ENCODE peak calls at places on chromosomes 16 and 17, in five cellular contexts. S, J, H, Y and W are unnamed samples.

GRCh38 chr17:82900741-82901140 is 60.9 kb upstream of the ZNF750 start:
- DNase-seq in S (no peak), J (no peak), H (no peak), Y (no peak), W (no peak)

GRCh38 chr16:12097523-12098428 is 121.2 kb downstream of the SNX29 start:
- DNase-seq in S (peak; percentile 45), J (no peak), H (peak; percentile 12), Y (no peak), W (no peak)

GRCh38 chr17:32502710-32503109 is 15.9 kb downstream of the CDK5R1 start:
- DNase-seq in S (no peak), J (no peak), H (no peak), Y (no peak), W (no peak)

GRCh38 chr16:87955302-87956168 is 4.3 kb downstream of the BANP start:
- DNase-seq in S (no peak), J (no peak), H (no peak), Y (no peak), W (no peak)

GRCh38 chr17:79183221-79184158 is 108.9 kb downstream of the ENGASE start:
- DNase-seq in S (no peak), J (peak; percentile 70), H (no peak), Y (no peak), W (peak; percentile 73)

GRCh38 chr16:57736419-57737281 is 1.1 kb downstream of the KATNB1 start:
- DNase-seq in S (no peak), J (peak; percentile 51), H (no peak), Y (peak; percentile 20), W (peak; percentile 36)

GRCh38 chr17:1624650-1625049 is 4.0 kb downstream of the SLC43A2 start:
- DNase-seq in S (no peak), J (no peak), H (no peak), Y (no peak), W (no peak)

GRCh38 chr16:6643083-6643686 is 689.5 kb upstream of the RBFOX1 start:
- DNase-seq in S (no peak), J (peak; percentile 66), H (peak; percentile 27), Y (peak; percentile 29), W (peak; percentile 45)

GRCh38 chr16:77066896-77067496 is 124.0 kb upstream of the MON1B start:
- DNase-seq in S (no peak), J (no peak), H (no peak), Y (no peak), W (no peak)

GRCh38 chr17:83203073-83203471 is 123.7 kb downstream of the METRNL start:
- DNase-seq in S (peak; percentile 77), J (no peak), H (no peak), Y (no peak), W (peak; percentile 3)

GRCh38 chr16:68887107-68887506 is 43.8 kb downstream of the TANGO6 start:
- DNase-seq in S (no peak), J (no peak), H (no peak), Y (no peak), W (no peak)

GRCh38 chr16:23857256-23857891 is 21.6 kb downstream of the PRKCB start:
- DNase-seq in S (no peak), J (no peak), H (no peak), Y (no peak), W (no peak)

GRCh38 chr17:64393000-64393402 is 2.3 kb upstream of the PECAM1 start:
- DNase-seq in S (no peak), J (no peak), H (no peak), Y (no peak), W (no peak)

GRCh38 chr17:77892469-77893143 is 65.9 kb upstream of the TNRC6C start:
- DNase-seq in S (no peak), J (peak; percentile 72), H (no peak), Y (peak; percentile 11), W (peak; percentile 84)

GRCh38 chr16:29256501-29256981 is 150.0 kb downstream of the NPIPB11 start:
- DNase-seq in S (no peak), J (no peak), H (no peak), Y (no peak), W (no peak)

GRCh38 chr16:66150691-66151090 is 215.8 kb upstream of the CDH5 start:
- DNase-seq in S (no peak), J (no peak), H (no peak), Y (no peak), W (no peak)